ENCODE peak calls at places on chromosomes 2 and 18, in seven cellular contexts. T is neural progenitor cell, B is HCT116, A is GM23338, P is HepG2, V is hepatocyte, I is astrocyte. S is an unnamed sample.

GRCh38 chr2:191065785-191066184 is 51.8 kb upstream of the STAT1 start:
- DNase-seq in T (no peak), B (no peak), A (no peak), P (no peak), V (no peak), I (no peak), S (no peak)

GRCh38 chr2:201871471-201871870 is 65.1 kb downstream of the CDK15 start:
- DNase-seq in T (no peak), B (no peak), A (no peak), P (no peak), V (no peak), I (no peak), S (no peak)

GRCh38 chr18:31049189-31049588 is 6.6 kb upstream of the DSC3 start:
- DNase-seq in T (no peak), B (no peak), A (no peak), P (no peak), V (peak), I (no peak), S (no peak)

GRCh38 chr18:31648966-31649429 is 35.4 kb downstream of the B4GALT6 start:
- DNase-seq in T (no peak), B (peak), A (no peak), P (peak), V (peak), I (peak), S (no peak)

GRCh38 chr2:54483426-54483825 is 27.3 kb downstream of the SPTBN1 start:
- DNase-seq in T (no peak), B (peak), A (no peak), P (peak), V (no peak), I (peak), S (no peak)

GRCh38 chr2:223262946-223263345 is 211.0 kb downstream of the KCNE4 start:
- DNase-seq in T (no peak), B (peak), A (peak), P (no peak), V (peak), I (peak), S (no peak)

GRCh38 chr2:32810909-32811495 is 135.8 kb upstream of the LTBP1 start:
- DNase-seq in T (no peak), B (no peak), A (no peak), P (no peak), V (no peak), I (peak), S (no peak)

GRCh38 chr2:113124181-113124961 is 3.0 kb upstream of the IL1RN start:
- DNase-seq in T (no peak), B (no peak), A (no peak), P (peak), V (no peak), I (peak), S (peak)

GRCh38 chr2:200300650-200301314 is 5.7 kb upstream of the SPATS2L start:
- DNase-seq in T (no peak), B (peak), A (no peak), P (no peak), V (peak), I (peak), S (no peak)

GRCh38 chr2:212595036-212595654 is 56.5 kb upstream of the ERBB4 start:
- DNase-seq in T (no peak), B (peak), A (peak), P (peak), V (no peak), I (peak), S (peak)

GRCh38 chr18:48263913-48264506 is 145.2 kb downstream of the ZBTB7C start:
- DNase-seq in T (no peak), B (no peak), A (no peak), P (no peak), V (no peak), I (peak), S (no peak)

GRCh38 chr2:231395188-231396057 is at the start of gene B3GNT7:
- DNase-seq in T (peak), B (no peak), A (peak), P (no peak), V (peak), I (no peak), S (no peak)
- TF ChIP-seq EZH2 in T (no peak), B (no peak), A (no peak), P (peak), V (peak), I (peak), S (no peak)

GRCh38 chr18:5895300-5895885 is at the start of gene TMEM200C:
- DNase-seq in T (peak), B (no peak), A (peak), P (no peak), V (peak), I (peak), S (peak)
- TF ChIP-seq EZH2 in T (no peak), B (no peak), A (no peak), P (no peak), V (no peak), I (peak), S (no peak)

GRCh38 chr2:231357048-231357447 is 38.5 kb upstream of the B3GNT7 start:
- DNase-seq in T (no peak), B (no peak), A (no peak), P (no peak), V (no peak), I (no peak), S (no peak)
- TF ChIP-seq EZH2 in T (no peak), B (no peak), A (no peak), P (no peak), V (no peak), I (no peak), S (no peak)

DNA sequence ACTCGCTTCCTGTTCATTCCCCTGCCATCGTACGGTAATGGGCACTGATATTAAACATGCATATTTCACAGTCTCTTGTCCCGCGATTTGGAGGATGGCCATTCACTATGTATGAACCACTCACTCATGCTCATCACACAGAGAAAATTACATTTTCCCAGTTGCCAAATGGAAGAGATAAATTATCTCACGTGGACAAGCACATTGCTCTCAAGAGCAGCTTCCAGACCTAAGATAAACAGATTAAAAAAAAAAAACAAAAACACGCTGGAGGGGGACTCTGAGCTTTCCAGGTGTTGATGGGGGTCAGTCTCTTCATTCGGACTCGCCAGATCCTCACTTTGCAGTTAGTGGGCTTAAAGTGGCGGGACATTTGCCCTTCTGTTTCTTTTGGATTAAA is 1.7 kb upstream of the MAPK4 start:
- DNase-seq in T (no peak), B (no peak), A (no peak), P (no peak), V (no peak), I (no peak), S (no peak)
- TF ChIP-seq EZH2 in T (no peak), B (no peak), A (no peak), P (no peak), V (no peak), I (no peak), S (no peak)

GRCh38 chr2:71453404-71454220 is at the start of gene DYSF:
- DNase-seq in T (peak), B (no peak), A (peak), P (no peak), V (peak), I (peak), S (no peak)
- TF ChIP-seq EZH2 in T (peak), B (no peak), A (no peak), P (no peak), V (peak), I (peak), S (no peak)

GRCh38 chr2:176063958-176064357 is 19.8 kb downstream of the EVX2 start:
- DNase-seq in T (no peak), B (no peak), A (no peak), P (no peak), V (no peak), I (no peak), S (peak)

GRCh38 chr2:176067587-176068002 is 16.2 kb downstream of the EVX2 start:
- DNase-seq in T (peak), B (no peak), A (peak), P (no peak), V (no peak), I (no peak), S (no peak)

GRCh38 chr2:176068037-176068832 is 15.5 kb downstream of the EVX2 start:
- DNase-seq in T (peak), B (no peak), A (peak), P (no peak), V (no peak), I (no peak), S (no peak)

GRCh38 chr2:176071330-176072291 is 12.2 kb downstream of the EVX2 start:
- DNase-seq in T (no peak), B (no peak), A (peak), P (no peak), V (no peak), I (no peak), S (no peak)

GRCh38 chr2:176066645-176067586 is 16.8 kb downstream of the EVX2 start:
- DNase-seq in T (peak), B (no peak), A (peak), P (no peak), V (no peak), I (no peak), S (no peak)
- TF ChIP-seq EZH2 in T (peak), B (no peak), A (peak), P (no peak), V (no peak), I (peak), S (no peak)

DNA sequence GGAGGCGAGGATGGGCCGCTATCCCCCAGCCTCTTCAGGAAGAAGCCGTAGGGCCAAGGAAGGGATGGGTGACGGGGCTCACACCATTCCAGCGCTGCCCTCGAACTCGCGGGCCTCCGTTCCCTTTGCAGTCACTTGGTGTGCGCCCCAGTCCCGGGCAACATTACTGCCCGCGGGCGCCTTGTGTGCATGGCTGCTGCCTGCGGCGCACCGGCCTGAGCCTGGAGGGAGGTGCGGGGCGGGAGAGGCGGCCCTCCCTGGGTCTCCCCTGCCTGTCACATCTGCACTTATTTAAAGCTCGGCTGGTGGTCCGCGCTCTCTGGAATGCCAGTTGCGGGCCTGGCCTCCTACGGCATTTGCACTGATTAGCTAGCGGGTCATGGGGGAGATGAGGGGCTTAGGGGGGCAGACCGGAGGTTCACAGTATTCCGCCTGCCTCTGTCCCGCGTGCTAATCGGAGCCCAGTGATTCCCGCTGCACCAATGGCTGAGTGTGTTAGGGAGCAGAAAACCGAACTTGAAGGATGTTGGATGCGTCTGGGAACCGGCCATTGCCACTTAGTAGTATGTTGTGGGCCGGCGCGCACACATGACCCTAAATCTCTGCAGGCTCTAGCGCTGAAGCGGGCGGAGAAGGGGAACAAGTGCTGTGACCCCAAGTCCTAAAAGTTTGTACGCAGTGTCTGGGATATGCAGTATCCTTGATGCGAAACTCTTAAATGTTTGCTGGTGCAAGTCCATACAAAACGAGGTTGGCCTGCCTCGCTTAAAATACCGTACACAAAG is 161.1 kb upstream of the SIX2 start:
- DNase-seq in T (peak), B (no peak), A (peak), P (no peak), V (no peak), I (no peak), S (no peak)
- TF ChIP-seq EZH2 in T (peak), B (no peak), A (peak), P (no peak), V (peak), I (peak), S (no peak)